ENCODE peak calls at places on chromosome 11, in four cellular contexts. Q is K562, N is upper lobe of left lung, X is A549. W is an unnamed sample.

GRCh38 chr11:35579557-35580396 is 38.5 kb upstream of the FJX1 start:
- ATAC-seq in N (peak; percentile 85), X (peak; percentile 89), Q (peak; percentile 86), W (peak; percentile 88)

GRCh38 chr11:40867991-40868685 is 591.3 kb downstream of the LRRC4C start:
- ATAC-seq in N (no peak), Q (no peak), X (no peak), W (no peak)

GRCh38 chr11:62981743-62982142 is 3.0 kb downstream of the SLC22A6 start:
- ATAC-seq in N (no peak), X (no peak), Q (peak; percentile 60), W (no peak)

GRCh38 chr11:124194696-124195418 is 11.7 kb downstream of the OR10D3 start:
- ATAC-seq in N (peak; percentile 82), Q (peak; percentile 96), X (peak; percentile 81), W (peak; percentile 63)

GRCh38 chr11:61732705-61733104 is 19.7 kb upstream of the MYRF start:
- ATAC-seq in N (peak; percentile 52), Q (no peak), X (no peak), W (peak; percentile 42)

GRCh38 chr11:35010656-35011055 is 94.2 kb downstream of the PDHX start:
- ATAC-seq in N (no peak), Q (no peak), X (no peak), W (no peak)

GRCh38 chr11:121895919-121896318 is 220.1 kb downstream of the BLID start:
- ATAC-seq in Q (no peak), X (no peak), N (peak; percentile 64), W (peak; percentile 35)

GRCh38 chr11:48148749-48149148 is 67.9 kb upstream of the OR4B1 start:
- ATAC-seq in Q (no peak), N (no peak), X (no peak), W (no peak)

GRCh38 chr11:122441702-122442092 is 213.8 kb upstream of the UBASH3B start:
- ATAC-seq in X (no peak), N (peak; percentile 3), Q (no peak), W (no peak)

GRCh38 chr11:121869478-121869877 is 246.5 kb downstream of the BLID start:
- ATAC-seq in Q (no peak), N (no peak), X (no peak), W (no peak)

DNA sequence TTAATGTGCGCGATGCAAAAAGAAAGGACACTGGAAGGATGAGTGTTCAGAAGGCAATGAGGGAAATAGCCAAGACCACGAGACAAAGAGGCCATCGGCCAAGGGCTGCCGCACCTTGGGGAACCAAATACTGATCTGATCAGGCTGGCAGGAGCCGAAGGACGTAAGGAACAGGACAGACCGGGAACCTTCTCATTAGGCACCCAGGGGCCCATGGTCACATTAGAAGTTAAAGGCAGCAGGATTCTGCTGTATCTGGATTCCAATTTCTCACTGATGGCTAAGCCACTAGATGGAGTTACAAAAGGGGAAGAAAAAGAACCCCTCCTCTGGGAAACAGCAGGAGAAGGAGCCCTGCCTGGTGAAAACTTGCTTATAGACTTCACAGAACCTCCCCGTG is 28.8 kb upstream of the CPT1A start:
- ATAC-seq in N (peak; percentile 45), X (no peak), Q (peak; percentile 50), W (no peak)
- TF ChIP-seq CTCF in N (no peak), X (no peak), Q (no peak), W (no peak)

DNA sequence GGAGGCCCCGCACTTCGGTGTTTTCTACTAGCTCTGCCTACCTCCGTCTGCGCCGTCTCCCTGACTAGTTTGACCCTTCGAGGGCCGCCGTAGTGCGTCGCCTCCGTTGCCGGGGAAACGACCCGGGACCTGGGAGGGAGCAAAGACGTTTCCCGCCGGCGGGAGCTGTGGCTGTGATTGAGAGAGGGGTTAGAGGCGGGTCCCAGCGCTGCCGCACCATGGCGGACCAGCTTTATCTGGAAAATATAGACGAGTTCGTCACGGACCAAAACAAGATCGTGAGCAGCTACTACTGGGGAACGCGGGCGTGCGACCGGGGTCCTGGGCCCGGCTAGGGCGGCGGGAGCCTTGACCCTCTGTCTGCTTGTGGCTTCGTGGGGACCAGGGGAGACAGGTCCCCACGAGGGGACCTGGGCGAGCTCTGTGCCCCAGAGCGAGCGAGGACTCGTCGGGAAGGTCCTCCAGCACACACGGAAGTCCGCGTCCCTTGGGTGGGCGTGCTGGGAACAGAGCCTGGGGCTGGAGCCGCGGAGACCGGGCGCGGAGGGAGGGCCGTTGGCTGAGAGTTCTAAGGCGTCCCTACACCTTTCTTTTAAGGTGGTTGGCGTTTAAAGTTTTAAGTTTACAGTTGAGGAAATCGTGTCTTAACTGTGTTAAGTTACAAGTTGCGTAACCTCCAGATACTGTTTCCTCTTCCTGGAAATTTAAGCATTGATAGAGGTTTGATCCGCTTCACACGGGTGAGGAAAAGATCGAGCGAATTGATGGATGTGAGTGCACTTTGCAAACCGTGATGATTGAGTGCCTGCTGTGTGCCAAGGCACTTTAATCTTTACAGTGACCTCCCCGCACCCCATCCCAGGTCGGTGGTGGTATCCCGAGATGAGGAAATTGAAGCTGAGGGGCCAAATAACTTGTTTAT is at the start of gene POLD3:
- ATAC-seq in Q (peak; percentile 98), N (peak; percentile 99), X (peak; percentile 97), W (peak; percentile 97)
- TF ChIP-seq EP300 in Q (peak; percentile 27), N (peak; percentile 34), X (no peak), W (no peak)

GRCh38 chr11:69911310-69912160 is 92.3 kb upstream of the FGF3 start:
- ATAC-seq in Q (peak; percentile 9), N (no peak), X (no peak), W (no peak)

GRCh38 chr11:69913591-69914285 is 94.5 kb upstream of the FGF3 start:
- ATAC-seq in N (no peak), X (no peak), Q (no peak), W (no peak)

GRCh38 chr11:69914286-69915150 is 95.3 kb upstream of the FGF3 start:
- ATAC-seq in N (no peak), X (no peak), Q (no peak), W (no peak)

GRCh38 chr11:69912161-69912910 is 93.1 kb upstream of the FGF3 start:
- ATAC-seq in Q (no peak), X (no peak), N (no peak), W (no peak)

GRCh38 chr11:69912911-69913451 is 93.8 kb upstream of the FGF3 start:
- ATAC-seq in X (peak; percentile 48), Q (peak; percentile 52), N (no peak), W (no peak)
- TF ChIP-seq CTCF in X (peak; percentile 47), Q (peak; percentile 46), N (no peak), W (no peak)

GRCh38 chr11:16605971-16606783 is 132.3 kb upstream of the C11orf58 start:
- ATAC-seq in Q (peak; percentile 60), X (peak; percentile 60), N (peak; percentile 90), W (peak; percentile 65)

GRCh38 chr11:16605440-16605970 is 132.9 kb upstream of the C11orf58 start:
- ATAC-seq in X (peak; percentile 7), N (peak; percentile 3), Q (peak; percentile 7), W (no peak)

GRCh38 chr11:16603245-16603644 is 135.2 kb upstream of the C11orf58 start:
- ATAC-seq in N (no peak), X (no peak), Q (peak; percentile 8), W (no peak)

GRCh38 chr11:16604784-16605439 is 133.5 kb upstream of the C11orf58 start:
- ATAC-seq in X (peak; percentile 51), Q (peak; percentile 70), N (peak; percentile 59), W (peak; percentile 38)

GRCh38 chr11:16603890-16604783 is 134.3 kb upstream of the C11orf58 start:
- ATAC-seq in N (peak; percentile 62), Q (peak; percentile 65), X (peak; percentile 12), W (peak; percentile 54)
- TF ChIP-seq EP300 in N (no peak), Q (no peak), X (no peak), W (no peak)

GRCh38 chr11:71426413-71426812 is 21.8 kb downstream of the DHCR7 start:
- ATAC-seq in Q (no peak), X (no peak), N (no peak), W (no peak)

GRCh38 chr11:71423181-71423790 is 24.9 kb downstream of the DHCR7 start:
- ATAC-seq in X (no peak), Q (no peak), N (no peak), W (no peak)

GRCh38 chr11:71428861-71429435 is 19.2 kb downstream of the DHCR7 start:
- ATAC-seq in N (peak; percentile 58), X (no peak), Q (no peak), W (peak; percentile 63)

GRCh38 chr11:71425851-71426250 is 22.3 kb downstream of the DHCR7 start:
- ATAC-seq in X (peak; percentile 60), N (no peak), Q (no peak), W (no peak)

GRCh38 chr11:71425409-71425808 is 22.8 kb downstream of the DHCR7 start:
- ATAC-seq in X (peak; percentile 62), Q (peak; percentile 61), N (no peak), W (no peak)
- TF ChIP-seq CTCF in X (no peak), Q (no peak), N (no peak), W (no peak)

DNA sequence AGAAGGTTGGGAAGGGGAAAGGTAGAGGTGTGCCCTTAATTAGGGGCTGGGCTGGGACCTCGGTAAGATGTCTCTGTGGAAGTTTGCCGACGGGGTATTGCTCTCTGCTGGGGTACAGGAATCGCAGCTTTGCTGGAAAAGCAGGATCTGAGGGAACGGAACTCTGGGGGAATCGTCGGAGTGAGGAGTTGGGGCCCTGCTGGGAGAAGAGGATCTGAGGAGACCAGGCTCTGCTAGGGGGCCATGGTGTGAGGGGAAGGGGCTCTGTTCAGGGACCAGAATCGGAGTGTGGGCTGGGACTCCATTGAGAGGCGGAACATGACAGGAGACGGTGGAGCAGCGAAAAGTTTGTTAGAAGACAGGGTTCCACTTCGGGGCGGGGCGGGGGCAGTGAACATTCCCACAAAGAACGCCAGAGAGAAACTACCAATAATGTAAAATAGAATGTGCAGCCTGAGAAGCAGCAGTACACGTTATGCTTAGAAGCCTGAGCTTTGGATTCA is 456 bp downstream of the AAMDC start:
- ATAC-seq in X (peak; percentile 12), Q (no peak), N (no peak), W (no peak)
- TF ChIP-seq EP300 in X (no peak), Q (no peak), N (no peak), W (no peak)

GRCh38 chr11:43918662-43919061 is 23.8 kb upstream of the C11orf96 start:
- ATAC-seq in Q (no peak), N (no peak), X (no peak), W (no peak)

GRCh38 chr11:43920598-43921419 is 21.6 kb upstream of the C11orf96 start:
- ATAC-seq in X (peak; percentile 97), N (peak; percentile 93), Q (peak; percentile 78), W (peak; percentile 95)

GRCh38 chr11:43919852-43920597 is 22.4 kb upstream of the C11orf96 start:
- ATAC-seq in X (no peak), N (no peak), Q (no peak), W (no peak)

GRCh38 chr11:43916621-43917020 is 25.8 kb upstream of the C11orf96 start:
- ATAC-seq in N (no peak), Q (no peak), X (no peak), W (no peak)

DNA sequence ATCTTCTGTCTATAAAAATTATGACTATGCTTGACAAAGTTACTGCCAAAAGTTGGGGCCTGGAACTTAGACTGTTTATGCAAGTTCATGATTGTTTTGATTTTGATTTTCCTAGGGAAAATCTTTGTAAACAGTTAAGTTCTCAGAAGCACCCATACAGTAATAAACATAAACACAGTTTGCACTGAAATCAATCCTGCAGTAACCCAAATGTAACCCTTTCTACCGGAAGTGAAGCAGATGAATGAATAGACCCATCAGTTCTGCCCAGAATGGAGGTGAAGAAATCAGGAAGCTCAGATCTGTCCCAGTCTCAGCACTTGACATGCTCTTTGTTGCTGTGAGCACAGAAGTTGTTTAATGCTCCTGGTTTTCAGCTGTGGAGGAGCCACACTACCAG is 24.6 kb upstream of the C11orf96 start:
- ATAC-seq in N (no peak), X (no peak), Q (no peak), W (no peak)
- TF ChIP-seq CTCF in N (no peak), X (no peak), Q (no peak), W (no peak)

GRCh38 chr11:110092577-110093406 is at the start of gene ZC3H12C:
- ATAC-seq in Q (peak; percentile 95), N (peak; percentile 93), X (peak; percentile 87), W (peak; percentile 90)
- TF ChIP-seq EP300 in Q (no peak), N (peak; percentile 19), X (peak; percentile 13), W (no peak)

W was measured in gastroesophageal sphincter.